ENCODE peak calls at places on chromosomes 5 and 9, in eight cellular contexts. Y is naive thymus-derived CD4-positive, alpha-beta T cell; V is CD4-positive, CD25-positive, alpha-beta regulatory T cell; I is left cardiac atrium; K is astrocyte of the hippocampus; W is CD8-positive, alpha-beta memory T cell; G is M059J; O is NCI-H2029. R is an unnamed sample.

GRCh38 chr9:5783982-5784381 is 48.9 kb downstream of the ERMP1 start:
- DNase-seq in Y (no peak), V (no peak), I (no peak), K (no peak), W (no peak), G (peak), O (no peak), R (no peak)

GRCh38 chr5:683619-684481 is 9.3 kb downstream of the TPPP start:
- DNase-seq in Y (no peak), V (no peak), I (peak), K (no peak), W (no peak), G (no peak), O (no peak), R (no peak)

GRCh38 chr5:157748740-157749461 is 5.4 kb downstream of the LSM11 start:
- DNase-seq in Y (no peak), V (no peak), I (no peak), K (peak), W (no peak), G (peak), O (no peak), R (no peak)

GRCh38 chr9:121282309-121283071 is 14.5 kb downstream of the GSN start:
- DNase-seq in Y (no peak), V (no peak), I (peak), K (peak), W (no peak), G (peak), O (peak), R (no peak)

GRCh38 chr5:139282195-139282557 is 11.4 kb upstream of the MATR3 start:
- DNase-seq in Y (no peak), V (no peak), I (no peak), K (no peak), W (no peak), G (peak), O (no peak), R (no peak)

GRCh38 chr5:33409435-33410146 is 31.2 kb upstream of the TARS1 start:
- DNase-seq in Y (no peak), V (no peak), I (no peak), K (no peak), W (no peak), G (no peak), O (no peak), R (no peak)

GRCh38 chr9:125161284-125161918 is 18.1 kb upstream of the SCAI start:
- DNase-seq in Y (no peak), V (no peak), I (no peak), K (peak), W (no peak), G (peak), O (no peak), R (no peak)

GRCh38 chr9:94084314-94084713 is at the start of gene PTPDC1:
- DNase-seq in Y (no peak), V (no peak), I (no peak), K (peak), W (no peak), G (peak), O (peak), R (peak)

GRCh38 chr5:24823625-24824024 is 178.8 kb upstream of the CDH10 start:
- DNase-seq in Y (no peak), V (no peak), I (no peak), K (no peak), W (no peak), G (peak), O (no peak), R (no peak)